ENCODE peak calls at places on chromosomes 5 and 9, in eight cellular contexts. U is GM10248, G is right lobe of liver, H is upper lobe of right lung, A is IMR-90, P is WTC11, B is AG10803, Q is nephron progenitor cell. K is an unnamed sample.

GRCh38 chr5:98927988-98928801 is 612 bp downstream of the CHD1 start:
- DNase-seq in Q (peak), B (peak), G (peak), U (peak), A (peak), H (peak), P (peak), K (peak)

GRCh38 chr9:121207371-121207940 is 5.8 kb upstream of the RAB14 start:
- DNase-seq in B (no peak), Q (no peak), U (peak), A (no peak), G (no peak), P (no peak), H (no peak), K (no peak)

GRCh38 chr9:13707635-13708410 is 428.3 kb upstream of the MPDZ start:
- DNase-seq in U (no peak), P (no peak), B (no peak), A (peak), G (no peak), H (no peak), Q (no peak), K (peak)

GRCh38 chr5:181133610-181134231 is 2.8 kb upstream of the OR2V1 start:
- DNase-seq in U (no peak), Q (no peak), A (peak), H (no peak), G (peak), P (no peak), B (peak), K (peak)

GRCh38 chr9:99354104-99354503 is 132.0 kb downstream of the SEC61B start:
- DNase-seq in G (no peak), B (peak), U (no peak), P (no peak), Q (no peak), A (no peak), H (no peak), K (no peak)

GRCh38 chr9:122807271-122807900 is 7.5 kb downstream of the OR1K1 start:
- DNase-seq in B (peak), G (no peak), P (no peak), H (no peak), A (peak), U (no peak), Q (no peak), K (no peak)

GRCh38 chr9:88342246-88342645 is 46.0 kb upstream of the SPIN1 start:
- DNase-seq in B (peak), H (no peak), Q (no peak), P (no peak), G (no peak), A (peak), U (no peak), K (peak)

GRCh38 chr9:131651599-131651998 is 88.3 kb downstream of the RAPGEF1 start:
- DNase-seq in Q (no peak), A (peak), G (no peak), U (no peak), P (no peak), H (no peak), B (peak), K (peak)

GRCh38 chr5:2742921-2743679 is 8.4 kb downstream of the IRX2 start:
- DNase-seq in U (no peak), A (no peak), H (no peak), Q (peak), G (no peak), B (peak), P (peak), K (no peak)

GRCh38 chr9:109815366-109815947 is 35.5 kb downstream of the PALM2AKAP2 start:
- DNase-seq in G (no peak), H (no peak), A (peak), U (no peak), Q (no peak), B (peak), P (no peak), K (no peak)

GRCh38 chr5:180101451-180102105 is 30.0 kb upstream of the RNF130 start:
- DNase-seq in Q (no peak), A (no peak), P (no peak), B (no peak), U (no peak), H (no peak), G (no peak), K (no peak)

GRCh38 chr5:113293068-113293571 is 141.7 kb downstream of the TSSK1B start:
- DNase-seq in B (no peak), A (peak), U (no peak), P (peak), G (peak), H (no peak), Q (peak), K (peak)

GRCh38 chr5:109345699-109346098 is 64.1 kb downstream of the PJA2 start:
- DNase-seq in H (no peak), P (no peak), G (no peak), A (no peak), U (no peak), Q (no peak), B (peak), K (no peak)

GRCh38 chr9:130042406-130042930 is 521 bp downstream of the FNBP1 start:
- DNase-seq in A (no peak), B (no peak), Q (peak), H (peak), P (peak), G (peak), U (no peak), K (no peak)

GRCh38 chr9:130040901-130041647 is 1.9 kb downstream of the FNBP1 start:
- DNase-seq in H (no peak), G (no peak), A (no peak), U (no peak), Q (no peak), P (no peak), B (no peak), K (no peak)

GRCh38 chr9:130041648-130042405 is 1.2 kb downstream of the FNBP1 start:
- DNase-seq in A (peak), G (peak), B (no peak), H (no peak), P (peak), U (no peak), Q (peak), K (no peak)

GRCh38 chr9:130042931-130043653 is at the start of gene FNBP1:
- DNase-seq in G (peak), Q (peak), H (peak), A (peak), P (peak), U (peak), B (peak), K (peak)

GRCh38 chr9:130039504-130040147 is 3.4 kb downstream of the FNBP1 start:
- DNase-seq in P (no peak), U (peak), B (no peak), G (no peak), H (no peak), Q (no peak), A (no peak), K (no peak)
- TF ChIP-seq CTCF in P (no peak), U (no peak), B (no peak), G (no peak), H (no peak), Q (no peak), A (peak), K (no peak)

GRCh38 chr9:137278913-137279711 is 1.6 kb downstream of the TOR4A start:
- DNase-seq in Q (no peak), B (no peak), P (no peak), G (no peak), U (no peak), A (no peak), H (peak), K (no peak)

GRCh38 chr9:137275937-137276756 is 1.4 kb upstream of the TOR4A start:
- DNase-seq in H (peak), B (no peak), G (peak), A (no peak), U (no peak), Q (no peak), P (no peak), K (no peak)

GRCh38 chr9:137278061-137278912 is 761 bp downstream of the TOR4A start:
- DNase-seq in G (peak), P (peak), Q (no peak), B (no peak), A (no peak), H (peak), U (no peak), K (peak)

GRCh38 chr9:137276757-137277328 is 683 bp upstream of the TOR4A start:
- DNase-seq in B (peak), P (peak), G (peak), Q (no peak), H (peak), U (no peak), A (peak), K (peak)

GRCh38 chr9:137277329-137278041 is at the start of gene TOR4A:
- DNase-seq in A (peak), G (peak), U (peak), Q (peak), P (peak), H (peak), B (peak), K (peak)
- TF ChIP-seq CTCF in A (peak), G (no peak), U (peak), Q (no peak), P (no peak), H (peak), B (no peak), K (no peak)

DNA sequence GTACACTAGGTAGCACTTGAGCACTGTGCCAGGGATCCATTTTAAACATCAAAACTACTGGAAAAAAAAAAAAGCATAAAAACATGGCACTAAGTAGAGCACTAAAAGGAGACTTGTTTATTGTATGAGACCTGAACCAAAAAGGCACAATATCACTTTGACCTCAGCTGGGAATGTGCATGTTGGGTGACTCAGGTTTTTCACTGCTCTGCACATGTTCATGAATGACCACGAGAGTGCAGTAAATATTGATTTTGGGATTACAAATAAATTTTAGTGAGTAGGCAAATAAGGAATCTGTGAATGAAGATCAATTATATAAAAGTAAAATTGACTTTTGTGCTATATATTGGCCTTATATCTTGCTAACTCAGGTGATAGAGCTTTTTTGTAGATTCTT is 11.8 kb downstream of the RMI1 start:
- DNase-seq in H (no peak), P (no peak), U (no peak), Q (no peak), B (no peak), G (no peak), A (peak), K (no peak)
- TF ChIP-seq CTCF in H (no peak), P (no peak), U (no peak), Q (no peak), B (no peak), G (no peak), A (peak), K (no peak)

GRCh38 chr5:8520922-8521321 is 652.0 kb downstream of the MTRR start:
- DNase-seq in G (no peak), P (no peak), B (no peak), A (no peak), U (no peak), Q (no peak), H (no peak), K (no peak)

GRCh38 chr5:8516356-8516755 is 647.4 kb downstream of the MTRR start:
- DNase-seq in P (no peak), Q (no peak), A (no peak), H (no peak), B (no peak), U (no peak), G (no peak), K (no peak)

GRCh38 chr5:8522635-8523034 is 653.7 kb downstream of the MTRR start:
- DNase-seq in H (no peak), B (no peak), U (no peak), A (no peak), Q (no peak), G (no peak), P (no peak), K (no peak)

GRCh38 chr5:8517461-8517860 is 648.5 kb downstream of the MTRR start:
- DNase-seq in Q (no peak), G (no peak), B (no peak), A (peak), P (no peak), H (no peak), U (no peak), K (no peak)
- TF ChIP-seq CTCF in Q (no peak), G (no peak), B (no peak), A (no peak), P (no peak), H (no peak), U (no peak), K (no peak)

GRCh38 chr9:3441197-3441816 is 84.5 kb downstream of the RFX3 start:
- DNase-seq in P (peak), Q (peak), U (peak), A (peak), B (peak), G (peak), H (no peak), K (peak)
- TF ChIP-seq CTCF in P (peak), Q (peak), U (peak), A (peak), B (peak), G (peak), H (peak), K (peak)

GRCh38 chr9:78003730-78004129 is 27.9 kb downstream of the GNAQ start:
- DNase-seq in G (no peak), Q (no peak), P (no peak), U (no peak), H (no peak), B (no peak), A (no peak), K (no peak)

GRCh38 chr9:78005231-78006002 is 26.2 kb downstream of the GNAQ start:
- DNase-seq in Q (no peak), U (no peak), H (no peak), G (no peak), A (no peak), B (no peak), P (no peak), K (no peak)

GRCh38 chr9:78001946-78002731 is 29.5 kb downstream of the GNAQ start:
- DNase-seq in U (no peak), G (no peak), B (no peak), P (no peak), H (no peak), Q (no peak), A (peak), K (peak)

GRCh38 chr9:78006734-78007133 is 24.9 kb downstream of the GNAQ start:
- DNase-seq in U (no peak), B (peak), H (no peak), Q (no peak), G (no peak), A (no peak), P (no peak), K (peak)

DNA sequence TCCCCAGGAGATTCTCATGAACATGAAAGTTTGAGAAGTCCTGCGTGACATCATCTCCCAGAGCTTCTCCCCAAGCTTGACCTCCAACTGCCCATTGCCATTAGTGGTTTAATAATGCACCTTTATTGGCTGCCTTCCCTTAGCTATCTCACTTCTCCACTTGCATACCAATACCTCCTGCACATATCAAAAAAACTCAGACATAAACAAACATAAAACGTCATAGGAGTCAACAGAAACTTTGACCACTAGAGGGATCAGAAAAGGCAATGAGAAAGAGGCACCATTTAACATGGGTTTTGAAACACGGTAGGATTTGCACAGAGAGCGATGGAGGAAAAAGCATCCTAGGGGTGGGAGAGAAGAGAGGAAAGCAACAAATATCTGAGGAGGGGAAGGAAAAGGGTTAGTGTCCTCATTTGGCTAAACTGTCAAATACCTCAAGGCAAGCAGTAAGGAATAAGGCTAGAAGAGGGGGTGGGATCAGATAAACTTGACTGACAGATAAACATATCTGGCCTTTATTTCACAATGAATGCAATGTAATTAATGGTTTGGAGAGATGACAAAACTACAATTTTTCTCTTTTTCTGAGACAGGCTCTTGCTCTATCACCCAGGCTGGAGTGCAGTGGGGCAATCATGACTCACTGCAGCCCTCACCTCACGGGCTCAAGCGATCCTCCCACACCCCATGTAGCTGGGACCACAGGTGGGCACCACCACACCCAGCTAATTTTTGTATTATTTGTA is 27.0 kb downstream of the GNAQ start:
- DNase-seq in P (no peak), A (peak), B (no peak), Q (no peak), U (no peak), H (no peak), G (peak), K (peak)
- TF ChIP-seq CTCF in P (no peak), A (no peak), B (peak), Q (no peak), U (peak), H (peak), G (peak), K (peak)

GRCh38 chr5:38164776-38165399 is 93.5 kb upstream of the EGFLAM start:
- DNase-seq in B (no peak), G (no peak), P (no peak), U (no peak), H (no peak), Q (no peak), A (no peak), K (no peak)

GRCh38 chr5:38165435-38165834 is 92.9 kb upstream of the EGFLAM start:
- DNase-seq in U (no peak), P (no peak), G (no peak), H (no peak), Q (no peak), B (no peak), A (no peak), K (no peak)

GRCh38 chr5:38166832-38167231 is 91.5 kb upstream of the EGFLAM start:
- DNase-seq in U (no peak), P (no peak), H (no peak), A (no peak), B (no peak), Q (no peak), G (no peak), K (no peak)

GRCh38 chr5:38163636-38164237 is 94.6 kb upstream of the EGFLAM start:
- DNase-seq in P (no peak), Q (no peak), B (no peak), U (no peak), G (no peak), H (no peak), A (no peak), K (no peak)

DNA sequence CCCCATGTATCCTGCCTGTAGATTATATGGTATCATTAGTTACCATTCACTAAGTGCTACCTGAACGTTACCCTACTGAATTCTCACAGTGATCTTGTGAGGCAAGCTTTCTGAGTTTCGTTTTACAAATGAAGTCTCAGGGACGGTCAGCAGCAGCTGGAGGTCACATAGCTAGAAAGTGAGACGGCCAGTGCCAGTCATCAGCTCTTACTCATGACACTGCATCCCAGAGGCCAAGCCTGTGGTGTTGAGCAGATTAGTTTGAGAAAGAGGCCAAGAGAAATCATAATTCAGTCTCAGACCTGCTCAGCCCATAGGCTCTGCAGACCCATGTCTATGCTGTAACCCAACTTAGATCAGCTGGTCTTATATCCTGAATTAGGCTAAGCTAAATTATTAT is 95.7 kb upstream of the EGFLAM start:
- DNase-seq in A (peak), Q (no peak), P (no peak), U (no peak), G (no peak), H (no peak), B (no peak), K (peak)
- TF ChIP-seq CTCF in A (no peak), Q (no peak), P (no peak), U (no peak), G (no peak), H (no peak), B (no peak), K (no peak)

GRCh38 chr5:90409318-90410177 is at the start of gene CETN3:
- DNase-seq in P (peak), H (peak), Q (peak), B (peak), G (peak), U (peak), A (peak), K (peak)
- TF ChIP-seq CTCF in P (no peak), H (no peak), Q (no peak), B (no peak), G (no peak), U (no peak), A (no peak), K (no peak)

DNA sequence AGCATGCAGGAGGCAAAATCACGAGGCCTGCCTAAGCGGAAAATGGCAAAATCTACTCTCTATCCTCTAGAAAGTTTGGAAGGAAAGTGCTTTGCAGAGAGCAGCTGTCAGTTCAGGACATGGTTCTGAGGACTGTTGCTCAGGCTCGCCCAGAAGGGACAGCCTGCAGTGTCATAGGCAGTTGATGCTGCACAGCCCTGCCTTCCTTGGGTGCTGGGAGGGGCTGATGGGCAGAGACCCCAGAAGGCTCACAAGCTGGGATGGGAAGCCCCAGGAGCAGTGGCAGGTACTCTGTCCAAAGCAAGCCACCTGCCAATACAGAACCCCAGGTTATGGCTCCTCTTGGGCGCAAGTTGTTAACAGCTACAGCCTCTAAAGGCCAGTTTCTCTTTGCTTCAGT is 57.3 kb downstream of the MACROH2A1 start:
- DNase-seq in B (no peak), A (no peak), P (no peak), H (no peak), U (no peak), Q (no peak), G (no peak), K (no peak)
- TF ChIP-seq CTCF in B (no peak), A (no peak), P (no peak), H (no peak), U (no peak), Q (no peak), G (no peak), K (no peak)

K was measured in cardiac fibroblast.